ENCODE peak calls at places on chromosome 2, in seven cellular contexts. R, P, Q, J, K, C and B are unnamed samples.

GRCh38 chr2:23673082-23673481 is 253.8 kb downstream of the ATAD2B start:
- DNase-seq in J (no peak), C (no peak), K (no peak), R (no peak), P (no peak), Q (no peak), B (no peak)

GRCh38 chr2:437772-438393 is 150.0 kb upstream of the ALKAL2 start:
- DNase-seq in J (peak), Q (peak), P (no peak), C (no peak), R (peak), K (no peak), B (peak)

GRCh38 chr2:8676915-8677645 is 4.8 kb upstream of the ID2 start:
- DNase-seq in R (no peak), C (no peak), Q (peak), P (no peak), J (peak), K (no peak), B (no peak)

GRCh38 chr2:164868563-164869419 is 27.2 kb upstream of the COBLL1 start:
- DNase-seq in C (no peak), R (no peak), J (no peak), P (no peak), Q (no peak), K (no peak), B (no peak)

GRCh38 chr2:28327963-28328922 is 64.4 kb upstream of the FOSL2 start:
- DNase-seq in Q (no peak), K (no peak), P (no peak), J (no peak), C (no peak), R (no peak), B (no peak)

GRCh38 chr2:218476676-218477075 is 57.8 kb downstream of the VIL1 start:
- DNase-seq in C (no peak), P (no peak), R (no peak), Q (no peak), J (no peak), K (peak), B (no peak)

GRCh38 chr2:54635554-54636152 is 87.8 kb upstream of the EML6 start:
- DNase-seq in C (no peak), P (no peak), J (no peak), R (no peak), K (peak), Q (no peak), B (no peak)

GRCh38 chr2:102042196-102043041 is 50.7 kb downstream of the IL1R2 start:
- DNase-seq in P (no peak), Q (no peak), J (no peak), R (no peak), K (no peak), C (no peak), B (no peak)

GRCh38 chr2:218802595-218802994 is 20.6 kb downstream of the CYP27A1 start:
- DNase-seq in K (no peak), R (no peak), C (no peak), Q (no peak), J (no peak), P (no peak), B (no peak)

GRCh38 chr2:119015849-119016248 is 73.9 kb downstream of the MARCO start:
- DNase-seq in J (peak), Q (no peak), P (no peak), K (no peak), C (no peak), R (no peak), B (no peak)

GRCh38 chr2:88180594-88181240 is 10.6 kb downstream of the THNSL2 start:
- DNase-seq in K (peak), Q (no peak), R (peak), J (no peak), P (no peak), C (no peak), B (no peak)

GRCh38 chr2:45699032-45699658 is 47.7 kb downstream of the PRKCE start:
- DNase-seq in R (peak), Q (no peak), J (no peak), C (peak), K (peak), P (no peak), B (no peak)

GRCh38 chr2:64606495-64607363 is 47.0 kb downstream of the SERTAD2 start:
- DNase-seq in P (no peak), R (no peak), J (no peak), Q (peak), C (no peak), K (peak), B (no peak)

GRCh38 chr2:163735692-163736432 is at the start of gene FIGN:
- DNase-seq in Q (no peak), P (peak), K (peak), R (peak), C (peak), J (peak), B (no peak)

GRCh38 chr2:241507430-241508239 is 749 bp downstream of the STK25 start:
- DNase-seq in P (peak), C (no peak), R (peak), K (peak), J (peak), Q (peak), B (no peak)

GRCh38 chr2:80053522-80054338 is 250.8 kb downstream of the LRRTM1 start:
- DNase-seq in R (peak), P (no peak), K (no peak), J (peak), C (peak), Q (no peak), B (no peak)

GRCh38 chr2:118388771-118389170 is 300.5 kb downstream of the INSIG2 start:
- DNase-seq in C (peak), K (no peak), Q (no peak), P (no peak), R (peak), J (no peak), B (no peak)

GRCh38 chr2:37615808-37616673 is 55.4 kb downstream of the CDC42EP3 start:
- DNase-seq in R (no peak), P (no peak), J (no peak), C (no peak), K (no peak), Q (peak), B (no peak)

GRCh38 chr2:180202591-180202990 is 195.5 kb upstream of the CWC22 start:
- DNase-seq in C (no peak), J (no peak), R (no peak), K (peak), Q (no peak), P (no peak), B (no peak)

GRCh38 chr2:109695290-109695689 is 81.1 kb downstream of the SOWAHC start:
- DNase-seq in Q (no peak), P (no peak), R (no peak), K (no peak), C (no peak), J (no peak), B (no peak)

GRCh38 chr2:241011751-241012510 is 13.5 kb downstream of the SNED1 start:
- DNase-seq in R (no peak), K (no peak), Q (no peak), P (no peak), C (no peak), J (no peak), B (no peak)

GRCh38 chr2:85852979-85853498 is 35.8 kb downstream of the ST3GAL5 start:
- DNase-seq in K (no peak), P (no peak), J (no peak), C (no peak), R (no peak), Q (peak), B (no peak)

GRCh38 chr2:237501892-237502513 is 15.0 kb downstream of the MLPH start:
- DNase-seq in R (no peak), J (no peak), K (no peak), C (no peak), Q (no peak), P (no peak), B (no peak)

GRCh38 chr2:232884549-232885263 is 14.6 kb downstream of the SNORC start:
- DNase-seq in P (no peak), Q (peak), C (no peak), J (no peak), K (no peak), R (no peak), B (no peak)

GRCh38 chr2:33236457-33236856 is 240.0 kb upstream of the RASGRP3 start:
- DNase-seq in P (no peak), R (peak), K (peak), Q (no peak), J (no peak), C (no peak), B (no peak)

GRCh38 chr2:231483398-231484329 is 19.4 kb upstream of the NCL start:
- DNase-seq in J (no peak), R (no peak), Q (peak), C (no peak), K (peak), P (no peak), B (no peak)

GRCh38 chr2:207487650-207488315 is 42.0 kb upstream of the CREB1 start:
- DNase-seq in C (no peak), K (peak), P (no peak), R (peak), Q (no peak), J (no peak), B (no peak)

GRCh38 chr2:27697660-27698059 is 34.0 kb downstream of the SLC4A1AP start:
- DNase-seq in J (no peak), C (no peak), P (no peak), Q (no peak), R (no peak), K (no peak), B (no peak)

GRCh38 chr2:129908721-129909373 is 70.6 kb upstream of the RAB6C start:
- DNase-seq in C (no peak), Q (peak), J (no peak), R (no peak), P (no peak), K (no peak), B (no peak)

GRCh38 chr2:201357216-201357615 is at the start of gene FLACC1:
- DNase-seq in J (peak), Q (no peak), C (peak), R (peak), K (peak), P (no peak), B (no peak)

GRCh38 chr2:20611077-20611843 is 39.6 kb downstream of the HS1BP3 start:
- DNase-seq in J (no peak), K (peak), C (no peak), R (no peak), Q (peak), P (no peak), B (no peak)